ENCODE peak calls at places on chromosomes 7 and 10, in five cellular contexts. One of them, this sample, is unnamed.

GRCh38 chr7:110762514-110762913 is 328.4 kb upstream of the LRRN3 start:
- DNase-seq in mucosa of descending colon: no peak
- DNase-seq in IMR-90: peak; percentile 22
- DNase-seq in OCI-LY7: no peak
- DNase-seq in adrenal gland: no peak
- DNase-seq in this sample: no peak

GRCh38 chr10:109183366-109183765 is 739.9 kb downstream of the XPNPEP1 start:
- DNase-seq in OCI-LY7: no peak
- DNase-seq in mucosa of descending colon: no peak
- DNase-seq in adrenal gland: no peak
- DNase-seq in IMR-90: peak; percentile 72
- DNase-seq in this sample: no peak

GRCh38 chr7:99451936-99452335 is 13.2 kb downstream of the CPSF4 start:
- DNase-seq in OCI-LY7: no peak
- DNase-seq in IMR-90: no peak
- DNase-seq in mucosa of descending colon: no peak
- DNase-seq in adrenal gland: no peak
- DNase-seq in this sample: no peak

GRCh38 chr7:2198206-2198605 is 34.5 kb downstream of the MAD1L1 start:
- DNase-seq in IMR-90: no peak
- DNase-seq in OCI-LY7: no peak
- DNase-seq in mucosa of descending colon: no peak
- DNase-seq in adrenal gland: peak; percentile 2
- DNase-seq in this sample: no peak

GRCh38 chr10:16933799-16934198 is 116.6 kb upstream of the RSU1 start:
- DNase-seq in adrenal gland: no peak
- DNase-seq in mucosa of descending colon: no peak
- DNase-seq in IMR-90: no peak
- DNase-seq in OCI-LY7: no peak
- DNase-seq in this sample: no peak

GRCh38 chr10:72322280-72323058 is 32.2 kb downstream of the DNAJB12 start:
- DNase-seq in mucosa of descending colon: no peak
- DNase-seq in IMR-90: no peak
- DNase-seq in OCI-LY7: no peak
- DNase-seq in adrenal gland: no peak
- DNase-seq in this sample: peak; percentile 83

GRCh38 chr7:105673367-105674188 is 92.3 kb upstream of the EFCAB10 start:
- DNase-seq in mucosa of descending colon: peak; percentile 34
- DNase-seq in IMR-90: no peak
- DNase-seq in OCI-LY7: no peak
- DNase-seq in adrenal gland: peak; percentile 86
- DNase-seq in this sample: no peak

GRCh38 chr7:137287651-137288258 is 55.8 kb downstream of the PTN start:
- DNase-seq in adrenal gland: no peak
- DNase-seq in OCI-LY7: no peak
- DNase-seq in mucosa of descending colon: no peak
- DNase-seq in IMR-90: peak; percentile 12
- DNase-seq in this sample: no peak

GRCh38 chr7:7653140-7653539 is 12.6 kb downstream of the UMAD1 start:
- DNase-seq in mucosa of descending colon: no peak
- DNase-seq in OCI-LY7: no peak
- DNase-seq in adrenal gland: no peak
- DNase-seq in IMR-90: no peak
- DNase-seq in this sample: no peak

GRCh38 chr10:86298501-86299001 is 68.0 kb downstream of the GRID1 start:
- DNase-seq in OCI-LY7: no peak
- DNase-seq in adrenal gland: no peak
- DNase-seq in IMR-90: no peak
- DNase-seq in mucosa of descending colon: no peak
- DNase-seq in this sample: no peak

GRCh38 chr7:149849174-149849573 is 11.0 kb downstream of the ZNF862 start:
- DNase-seq in adrenal gland: no peak
- DNase-seq in IMR-90: no peak
- DNase-seq in mucosa of descending colon: no peak
- DNase-seq in OCI-LY7: no peak
- DNase-seq in this sample: no peak

GRCh38 chr7:118330373-118330772 is 105.9 kb downstream of the ANKRD7 start:
- DNase-seq in mucosa of descending colon: no peak
- DNase-seq in IMR-90: no peak
- DNase-seq in OCI-LY7: no peak
- DNase-seq in adrenal gland: no peak
- DNase-seq in this sample: no peak

GRCh38 chr7:100573691-100574361 is at the start of gene SAP25:
- DNase-seq in adrenal gland: no peak
- DNase-seq in OCI-LY7: no peak
- DNase-seq in mucosa of descending colon: no peak
- DNase-seq in IMR-90: no peak
- DNase-seq in this sample: no peak

GRCh38 chr7:144738708-144739314 is 97.0 kb downstream of the TPK1 start:
- DNase-seq in OCI-LY7: peak; percentile 60
- DNase-seq in IMR-90: no peak
- DNase-seq in adrenal gland: no peak
- DNase-seq in mucosa of descending colon: peak; percentile 38
- DNase-seq in this sample: no peak

GRCh38 chr7:131105803-131106680 is 221.6 kb upstream of the MKLN1 start:
- DNase-seq in IMR-90: peak; percentile 70
- DNase-seq in mucosa of descending colon: peak; percentile 83
- DNase-seq in OCI-LY7: peak; percentile 74
- DNase-seq in adrenal gland: peak; percentile 74
- DNase-seq in this sample: peak; percentile 96

GRCh38 chr10:19874791-19875190 is 58.6 kb downstream of the PLXDC2 start:
- DNase-seq in IMR-90: no peak
- DNase-seq in OCI-LY7: no peak
- DNase-seq in adrenal gland: no peak
- DNase-seq in mucosa of descending colon: no peak
- DNase-seq in this sample: no peak

GRCh38 chr7:137454169-137455166 is 110.9 kb upstream of the PTN start:
- DNase-seq in mucosa of descending colon: peak; percentile 11
- DNase-seq in IMR-90: peak; percentile 93
- DNase-seq in adrenal gland: peak; percentile 15
- DNase-seq in OCI-LY7: peak; percentile 45
- DNase-seq in this sample: no peak

GRCh38 chr10:94299417-94299816 is 63.3 kb downstream of the NOC3L start:
- DNase-seq in OCI-LY7: no peak
- DNase-seq in IMR-90: peak; percentile 48
- DNase-seq in adrenal gland: no peak
- DNase-seq in mucosa of descending colon: no peak
- DNase-seq in this sample: no peak

GRCh38 chr7:47049234-47049774 is 532.6 kb downstream of the TNS3 start:
- DNase-seq in adrenal gland: no peak
- DNase-seq in OCI-LY7: no peak
- DNase-seq in mucosa of descending colon: no peak
- DNase-seq in IMR-90: no peak
- DNase-seq in this sample: no peak

GRCh38 chr7:74690474-74690873 is 33.0 kb downstream of the GTF2I start:
- DNase-seq in adrenal gland: no peak
- DNase-seq in OCI-LY7: no peak
- DNase-seq in mucosa of descending colon: no peak
- DNase-seq in IMR-90: no peak
- DNase-seq in this sample: no peak

GRCh38 chr10:114520453-114520852 is 116.2 kb upstream of the AFAP1L2 start:
- DNase-seq in mucosa of descending colon: no peak
- DNase-seq in OCI-LY7: no peak
- DNase-seq in adrenal gland: no peak
- DNase-seq in IMR-90: peak; percentile 92
- DNase-seq in this sample: no peak

GRCh38 chr10:90885176-90885575 is 13.4 kb downstream of the RPP30 start:
- DNase-seq in adrenal gland: no peak
- DNase-seq in IMR-90: peak; percentile 85
- DNase-seq in OCI-LY7: no peak
- DNase-seq in mucosa of descending colon: no peak
- DNase-seq in this sample: no peak

GRCh38 chr7:159094030-159094740 is 50.5 kb downstream of the VIPR2 start:
- DNase-seq in OCI-LY7: no peak
- DNase-seq in IMR-90: no peak
- DNase-seq in adrenal gland: no peak
- DNase-seq in mucosa of descending colon: no peak
- DNase-seq in this sample: no peak

GRCh38 chr10:70551971-70552422 is 50.5 kb downstream of the PRF1 start:
- DNase-seq in OCI-LY7: no peak
- DNase-seq in IMR-90: peak; percentile 94
- DNase-seq in mucosa of descending colon: peak; percentile 23
- DNase-seq in adrenal gland: no peak
- DNase-seq in this sample: peak; percentile 69

GRCh38 chr10:36534471-36535002 is 590.9 kb upstream of the ANKRD30A start:
- DNase-seq in IMR-90: peak; percentile 95
- DNase-seq in adrenal gland: no peak
- DNase-seq in OCI-LY7: peak; percentile 77
- DNase-seq in mucosa of descending colon: no peak
- DNase-seq in this sample: no peak

GRCh38 chr7:66281678-66282593 is 76.8 kb downstream of the TPST1 start:
- DNase-seq in mucosa of descending colon: no peak
- DNase-seq in IMR-90: peak; percentile 98
- DNase-seq in OCI-LY7: no peak
- DNase-seq in adrenal gland: peak; percentile 48
- DNase-seq in this sample: peak; percentile 35

GRCh38 chr10:102629661-102630614 is 14.3 kb upstream of the TRIM8 start:
- DNase-seq in IMR-90: peak; percentile 91
- DNase-seq in adrenal gland: no peak
- DNase-seq in mucosa of descending colon: no peak
- DNase-seq in OCI-LY7: no peak
- DNase-seq in this sample: peak; percentile 81

GRCh38 chr10:4453950-4454349 is 372.1 kb upstream of the AKR1E2 start:
- DNase-seq in OCI-LY7: no peak
- DNase-seq in IMR-90: no peak
- DNase-seq in adrenal gland: no peak
- DNase-seq in mucosa of descending colon: no peak
- DNase-seq in this sample: no peak

GRCh38 chr7:151168022-151168786 is 710 bp upstream of the GBX1 start:
- DNase-seq in mucosa of descending colon: peak; percentile 61
- DNase-seq in IMR-90: no peak
- DNase-seq in OCI-LY7: peak; percentile 17
- DNase-seq in adrenal gland: no peak
- DNase-seq in this sample: no peak
- H3K4me3 ChIP-seq in mucosa of descending colon: no peak overlapping the region
- H3K4me3 ChIP-seq in IMR-90: no peak overlapping the region
- H3K4me3 ChIP-seq in OCI-LY7: no peak overlapping the region
- H3K4me3 ChIP-seq in adrenal gland: no peak overlapping the region
- H3K4me3 ChIP-seq in this sample: no peak overlapping the region

DNA sequence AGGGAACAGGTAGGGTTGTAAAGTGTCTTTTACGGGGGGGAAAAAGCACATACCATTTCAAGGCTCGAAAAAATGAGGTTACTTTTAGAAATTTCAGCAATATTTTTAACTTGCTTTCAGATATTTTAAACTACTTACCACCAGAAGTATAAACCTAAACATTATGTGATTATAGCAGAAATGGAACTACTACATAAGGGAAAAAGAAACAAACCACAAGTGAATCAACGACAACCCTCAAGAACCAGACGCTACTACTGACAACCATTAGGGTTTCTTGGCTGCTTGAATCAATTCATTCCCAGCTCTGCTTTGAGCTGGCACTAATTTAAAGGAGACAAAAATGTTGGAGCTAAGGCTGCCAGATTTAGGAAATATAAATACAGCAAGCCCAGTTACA is 80.1 kb downstream of the ZFAND4 start:
- DNase-seq in OCI-LY7: no peak
- DNase-seq in adrenal gland: no peak
- DNase-seq in IMR-90: no peak
- DNase-seq in mucosa of descending colon: no peak
- DNase-seq in this sample: no peak
- H3K4me3 ChIP-seq in OCI-LY7: peak overlapping the region; percentile 88
- H3K4me3 ChIP-seq in adrenal gland: no peak overlapping the region
- H3K4me3 ChIP-seq in IMR-90: no peak overlapping the region
- H3K4me3 ChIP-seq in mucosa of descending colon: no peak overlapping the region
- H3K4me3 ChIP-seq in this sample: no peak overlapping the region

GRCh38 chr10:99533496-99534455 is 1.0 kb downstream of the NKX2-3 start:
- DNase-seq in IMR-90: no peak
- DNase-seq in OCI-LY7: no peak
- DNase-seq in mucosa of descending colon: no peak
- DNase-seq in adrenal gland: no peak
- DNase-seq in this sample: no peak

GRCh38 chr10:99535764-99536399 is 3.1 kb downstream of the NKX2-3 start:
- DNase-seq in IMR-90: no peak
- DNase-seq in mucosa of descending colon: no peak
- DNase-seq in OCI-LY7: no peak
- DNase-seq in adrenal gland: no peak
- DNase-seq in this sample: no peak

GRCh38 chr10:99534939-99535763 is 2.4 kb downstream of the NKX2-3 start:
- DNase-seq in OCI-LY7: no peak
- DNase-seq in adrenal gland: no peak
- DNase-seq in mucosa of descending colon: no peak
- DNase-seq in IMR-90: no peak
- DNase-seq in this sample: no peak

GRCh38 chr10:99532687-99533495 is at the start of gene NKX2-3:
- DNase-seq in mucosa of descending colon: peak; percentile 87
- DNase-seq in adrenal gland: no peak
- DNase-seq in IMR-90: peak; percentile 46
- DNase-seq in OCI-LY7: no peak
- DNase-seq in this sample: no peak

DNA sequence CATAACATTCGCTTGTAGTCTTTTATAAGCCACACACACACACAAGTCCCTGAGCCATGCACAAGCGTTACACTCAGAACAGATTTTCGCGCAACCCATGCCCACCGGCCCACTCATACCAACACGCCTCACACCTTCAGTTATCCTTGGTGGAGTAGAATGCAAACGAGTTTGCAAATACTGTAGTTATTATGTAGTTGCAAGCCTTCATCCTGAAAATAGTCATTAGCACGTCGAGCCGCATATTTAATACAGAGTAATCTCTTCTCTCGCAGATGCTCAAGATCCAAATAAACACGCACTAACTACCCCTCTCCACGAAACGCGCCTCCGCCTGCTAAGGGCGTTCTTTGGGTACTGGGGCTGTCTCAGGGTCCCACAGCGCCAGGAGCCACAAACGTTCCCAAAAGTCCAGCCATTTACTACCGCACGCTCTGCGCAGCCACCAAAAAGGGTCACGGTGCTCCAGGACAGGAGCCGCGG is 1.8 kb downstream of the NKX2-3 start:
- DNase-seq in OCI-LY7: no peak
- DNase-seq in IMR-90: no peak
- DNase-seq in mucosa of descending colon: no peak
- DNase-seq in adrenal gland: no peak
- DNase-seq in this sample: no peak
- H3K4me3 ChIP-seq in OCI-LY7: no peak overlapping the region
- H3K4me3 ChIP-seq in IMR-90: no peak overlapping the region
- H3K4me3 ChIP-seq in mucosa of descending colon: peak overlapping the region; percentile 3
- H3K4me3 ChIP-seq in adrenal gland: no peak overlapping the region
- H3K4me3 ChIP-seq in this sample: no peak overlapping the region

GRCh38 chr10:3048114-3049019 is 19.0 kb upstream of the PFKP start:
- DNase-seq in adrenal gland: no peak
- DNase-seq in IMR-90: peak; percentile 79
- DNase-seq in OCI-LY7: no peak
- DNase-seq in mucosa of descending colon: no peak
- DNase-seq in this sample: no peak
- H3K4me3 ChIP-seq in adrenal gland: no peak overlapping the region
- H3K4me3 ChIP-seq in IMR-90: no peak overlapping the region
- H3K4me3 ChIP-seq in OCI-LY7: no peak overlapping the region
- H3K4me3 ChIP-seq in mucosa of descending colon: no peak overlapping the region
- H3K4me3 ChIP-seq in this sample: no peak overlapping the region